ENCODE peak calls at places on chromosomes 4 and X, in ten cellular contexts. Q is suprapubic skin, R is IMR-90, X is stomach, Z is body of pancreas, M is endothelial cell of umbilical vein, N is transverse colon, J is ovary, V is A549, B is spleen. P is an unnamed sample.

GRCh38 chr4:58833126-58833525 is 1722.9 kb upstream of the IGFBP7 start:
- DNase-seq in Q (no peak), R (no peak), X (no peak), Z (no peak), M (no peak), N (no peak), J (no peak), V (no peak), B (no peak), P (no peak)

GRCh38 chrX:63250253-63250868 is 100.8 kb downstream of the SPIN4 start:
- DNase-seq in Q (no peak), R (peak), X (peak), Z (peak), M (peak), N (peak), J (no peak), V (peak), B (no peak), P (peak)

GRCh38 chr4:159127745-159128518 is 25.1 kb downstream of the RAPGEF2 start:
- DNase-seq in Q (no peak), R (no peak), X (no peak), Z (no peak), M (no peak), N (no peak), J (no peak), V (no peak), B (no peak), P (no peak)

GRCh38 chr4:133969202-133969873 is 232.3 kb downstream of the PABPC4L start:
- DNase-seq in Q (no peak), R (peak), X (no peak), Z (peak), M (peak), N (no peak), J (no peak), V (no peak), B (no peak), P (peak)

GRCh38 chrX:64188901-64189300 is 16.6 kb downstream of the AMER1 start:
- DNase-seq in Q (no peak), R (no peak), X (no peak), Z (no peak), M (no peak), N (no peak), J (no peak), V (no peak), B (no peak), P (no peak)

GRCh38 chr4:8817081-8817812 is 54.4 kb downstream of the HMX1 start:
- DNase-seq in Q (peak), R (no peak), X (peak), Z (peak), M (no peak), N (no peak), J (no peak), V (no peak), B (peak), P (peak)

GRCh38 chr4:172975651-172976229 is 192.9 kb upstream of the GALNT7 start:
- DNase-seq in Q (no peak), R (no peak), X (no peak), Z (no peak), M (no peak), N (no peak), J (no peak), V (no peak), B (no peak), P (no peak)

GRCh38 chr4:127580300-127580699 is 52.5 kb upstream of the INTU start:
- DNase-seq in Q (no peak), R (no peak), X (no peak), Z (no peak), M (no peak), N (no peak), J (no peak), V (no peak), B (no peak), P (no peak)

GRCh38 chrX:142076633-142077032 is 128.5 kb downstream of the MAGEC2 start:
- DNase-seq in Q (no peak), R (no peak), X (no peak), Z (no peak), M (no peak), N (no peak), J (no peak), V (no peak), B (no peak), P (no peak)

GRCh38 chrX:17836830-17837229 is 24.3 kb downstream of the RAI2 start:
- DNase-seq in Q (no peak), R (no peak), X (no peak), Z (no peak), M (no peak), N (no peak), J (no peak), V (no peak), B (no peak), P (no peak)

GRCh38 chrX:73944582-73944947 is 359.4 kb upstream of the ZCCHC13 start:
- DNase-seq in Q (no peak), R (peak), X (no peak), Z (no peak), M (peak), N (no peak), J (no peak), V (no peak), B (no peak), P (no peak)

GRCh38 chrX:131235768-131236167 is 53.3 kb downstream of the IGSF1 start:
- DNase-seq in Q (no peak), R (no peak), X (no peak), Z (no peak), M (no peak), N (no peak), J (no peak), V (no peak), B (no peak), P (no peak)

GRCh38 chr4:2935762-2936743 is 27.2 kb downstream of the NOP14 start:
- DNase-seq in Q (peak), R (no peak), X (peak), Z (peak), M (no peak), N (no peak), J (no peak), V (no peak), B (peak), P (peak)

GRCh38 chr4:95107635-95108034 is 349.9 kb downstream of the BMPR1B start:
- DNase-seq in Q (no peak), R (peak), X (peak), Z (peak), M (peak), N (no peak), J (no peak), V (no peak), B (no peak), P (no peak)

GRCh38 chrX:4550018-4550417 is 836.6 kb upstream of the PRKX start:
- DNase-seq in Q (no peak), R (no peak), X (no peak), Z (no peak), M (no peak), N (no peak), J (no peak), V (no peak), B (no peak), P (peak)

GRCh38 chrX:13014111-13015094 is 30.0 kb downstream of the FAM9C start:
- DNase-seq in Q (no peak), R (no peak), X (no peak), Z (no peak), M (no peak), N (no peak), J (no peak), V (no peak), B (no peak), P (no peak)

GRCh38 chr4:74444891-74445642 is at the start of gene AREG:
- DNase-seq in Q (peak), R (peak), X (peak), Z (peak), M (peak), N (peak), J (peak), V (peak), B (peak), P (peak)
- TF ChIP-seq POLR2A in Q (peak), R (no peak), X (peak), Z (peak), M (no peak), N (peak), J (no peak), V (peak), B (peak), P (no peak)

GRCh38 chr4:38634047-38634759 is 29.8 kb upstream of the KLF3 start:
- DNase-seq in Q (no peak), R (no peak), X (no peak), Z (no peak), M (no peak), N (no peak), J (no peak), V (no peak), B (no peak), P (no peak)
- H3K27ac ChIP-seq in Q (peak), R (no peak), X (no peak), Z (no peak), M (no peak), N (no peak), J (peak), V (no peak), B (no peak), P (no peak)

GRCh38 chr4:42656986-42657792 is at the start of gene ATP8A1:
- DNase-seq in Q (peak), R (peak), X (peak), Z (peak), M (peak), N (peak), J (peak), V (peak), B (peak), P (peak)
- TF ChIP-seq CTCF in Q (no peak), R (no peak), X (no peak), Z (peak), M (no peak), N (peak), J (no peak), V (no peak), B (no peak), P (no peak)

DNA sequence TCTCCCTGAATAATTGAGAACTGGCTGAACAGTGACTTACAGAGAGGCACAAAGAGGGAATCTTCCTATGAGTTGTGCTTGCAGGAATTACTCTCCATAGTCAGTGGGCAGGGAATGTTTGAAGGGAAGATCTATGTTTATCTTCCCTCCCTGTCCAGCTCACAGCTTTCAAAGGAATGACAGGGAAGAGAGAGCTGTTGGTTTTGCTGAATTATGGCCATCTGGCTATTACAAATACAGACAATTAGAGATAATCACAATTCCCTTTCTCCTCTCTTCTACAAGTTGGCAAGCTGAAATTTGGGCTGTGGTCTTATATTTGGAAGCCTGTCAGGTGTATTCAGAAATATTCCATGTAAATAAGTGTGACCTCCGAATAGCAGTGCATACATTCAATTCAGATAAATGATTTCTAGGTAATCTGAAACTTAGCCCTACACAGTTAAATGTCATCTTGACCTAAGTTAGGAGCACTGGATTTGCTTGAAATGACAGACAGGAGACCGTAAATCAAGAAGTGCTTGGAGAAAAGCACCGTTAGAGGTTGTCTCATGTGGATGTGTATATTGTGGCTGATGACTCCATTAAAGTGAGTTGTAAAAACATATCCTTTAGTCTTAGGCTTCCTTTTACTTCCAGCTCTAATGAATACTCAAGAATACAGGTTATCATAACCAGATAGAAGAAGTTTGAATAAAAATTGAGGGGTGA is 136.8 kb downstream of the C4orf33 start:
- DNase-seq in Q (no peak), R (no peak), X (no peak), Z (no peak), M (no peak), N (no peak), J (no peak), V (no peak), B (no peak), P (no peak)
- TF ChIP-seq POLR2A in Q (no peak), R (no peak), X (no peak), Z (no peak), M (no peak), N (no peak), J (no peak), V (no peak), B (no peak), P (no peak)

DNA sequence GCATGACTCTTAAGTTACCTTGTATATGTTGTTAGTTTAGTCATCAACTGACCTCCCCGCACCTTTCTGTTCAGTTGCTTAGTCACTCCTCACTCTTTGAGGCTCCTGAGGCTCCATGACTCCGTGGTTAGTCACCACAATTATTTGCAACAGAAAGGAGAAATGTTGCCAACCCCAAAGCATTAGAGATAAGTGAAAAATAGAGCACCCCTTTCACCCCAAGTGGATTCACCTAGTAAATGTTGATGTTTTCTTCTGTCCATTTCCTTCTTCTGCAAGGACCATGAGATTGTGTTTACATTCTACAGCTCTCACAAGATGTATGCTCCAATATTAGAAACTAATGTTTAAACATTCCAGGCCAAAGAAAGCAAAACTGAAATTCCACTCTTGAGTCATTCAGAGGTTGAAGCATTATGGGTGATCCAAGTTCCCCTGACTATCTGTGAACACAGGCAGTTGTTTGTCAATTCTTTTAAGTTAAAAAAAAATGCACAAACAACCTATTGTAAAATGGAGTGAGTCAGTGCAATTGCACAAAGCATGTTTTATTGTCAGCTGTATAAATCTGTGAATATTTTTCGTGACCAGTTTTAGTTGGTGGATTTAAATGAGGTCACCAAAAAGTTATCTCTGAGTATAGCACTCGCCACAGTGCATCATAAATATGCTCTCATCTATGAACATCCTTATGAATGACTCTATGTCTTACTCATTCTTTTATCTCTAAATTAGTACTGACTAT is 552.4 kb upstream of the MAGEB2 start:
- DNase-seq in Q (no peak), R (peak), X (no peak), Z (no peak), M (peak), N (no peak), J (no peak), V (peak), B (no peak), P (no peak)
- H3K27ac ChIP-seq in Q (no peak), R (peak), X (no peak), Z (no peak), M (peak), N (no peak), J (no peak), V (peak), B (no peak), P (no peak)

GRCh38 chr4:176343286-176343685 is 23.5 kb downstream of the SPCS3 start:
- DNase-seq in Q (peak), R (no peak), X (no peak), Z (no peak), M (no peak), N (no peak), J (no peak), V (no peak), B (no peak), P (no peak)

GRCh38 chr4:176342384-176342783 is 22.6 kb downstream of the SPCS3 start:
- DNase-seq in Q (no peak), R (no peak), X (no peak), Z (no peak), M (no peak), N (no peak), J (no peak), V (no peak), B (no peak), P (no peak)

GRCh38 chr4:176335421-176335820 is 15.7 kb downstream of the SPCS3 start:
- DNase-seq in Q (no peak), R (peak), X (no peak), Z (no peak), M (no peak), N (no peak), J (no peak), V (no peak), B (no peak), P (no peak)

GRCh38 chr4:176339936-176340761 is 20.4 kb downstream of the SPCS3 start:
- DNase-seq in Q (no peak), R (no peak), X (no peak), Z (no peak), M (peak), N (no peak), J (no peak), V (no peak), B (no peak), P (no peak)

GRCh38 chr4:176340871-176341685 is 21.3 kb downstream of the SPCS3 start:
- DNase-seq in Q (no peak), R (peak), X (no peak), Z (no peak), M (peak), N (no peak), J (no peak), V (no peak), B (no peak), P (peak)
- TF ChIP-seq CTCF in Q (peak), R (peak), X (peak), Z (peak), M (peak), N (peak), J (no peak), V (peak), B (no peak), P (no peak)